ENCODE peak calls at places on chromosomes 1 and 21, in nine cellular contexts. W is cardiac muscle cell, Z is tibial artery, G is Caco-2, A is GM23338, M is heart right ventricle, Q is sigmoid colon, N is Peyer's patch, O is uterus. Y is an unnamed sample. For H3K36me3, the result is how much of the 10 kb centered on the place peaks cover.

GRCh38 chr1:241531195-241532172 is 694 bp upstream of the KMO start:
- DNase-seq in M (no peak), G (peak), W (peak), Z (no peak), N (no peak), Q (no peak), A (peak), O (no peak), Y (no peak)

GRCh38 chr1:229709620-229710019 is 83.6 kb downstream of the URB2 start:
- DNase-seq in W (no peak), Q (no peak), A (no peak), N (no peak), M (no peak), G (no peak), Z (no peak), O (no peak), Y (no peak)

GRCh38 chr1:57278558-57278957 is 145.3 kb downstream of the DAB1 start:
- DNase-seq in N (no peak), A (no peak), O (no peak), Z (no peak), Q (no peak), M (no peak), W (no peak), G (no peak), Y (no peak)

GRCh38 chr1:3000671-3001470 is 20.4 kb upstream of the ACTRT2 start:
- DNase-seq in A (no peak), Q (peak), M (no peak), Z (peak), W (no peak), N (no peak), G (no peak), O (no peak), Y (no peak)

GRCh38 chr21:42466700-42467612 is 29.1 kb downstream of the RSPH1 start:
- DNase-seq in Q (no peak), W (peak), G (peak), Z (peak), M (no peak), N (no peak), O (no peak), A (peak), Y (no peak)

GRCh38 chr21:42651515-42652401 is 1.7 kb upstream of the PDE9A start:
- DNase-seq in Q (no peak), A (no peak), O (no peak), N (no peak), Z (no peak), M (no peak), W (no peak), G (no peak), Y (no peak)

GRCh38 chr1:78176448-78176847 is 130.7 kb downstream of the GIPC2 start:
- DNase-seq in Q (peak), A (no peak), N (no peak), O (no peak), G (no peak), W (peak), Z (no peak), M (no peak), Y (no peak)

GRCh38 chr1:238777551-238777950 is 608.8 kb upstream of the CHRM3 start:
- DNase-seq in M (no peak), Q (no peak), G (no peak), W (no peak), N (no peak), A (no peak), O (no peak), Z (no peak), Y (no peak)

GRCh38 chr1:10537082-10537766 is 62.5 kb downstream of the PEX14 start:
- DNase-seq in W (no peak), Q (no peak), M (no peak), N (no peak), G (no peak), Z (no peak), A (no peak), O (no peak), Y (no peak)

GRCh38 chr1:115135681-115136080 is 46.4 kb upstream of the TSPAN2 start:
- DNase-seq in M (no peak), Z (no peak), Q (no peak), W (no peak), N (no peak), A (no peak), G (no peak), O (no peak), Y (no peak)

GRCh38 chr1:154765970-154766369 is 104.1 kb downstream of the KCNN3 start:
- DNase-seq in A (peak), Z (peak), W (peak), O (peak), M (no peak), G (peak), Q (peak), N (no peak), Y (peak)

GRCh38 chr1:47262787-47263413 is 30.9 kb upstream of the TAL1 start:
- DNase-seq in M (no peak), A (peak), Q (no peak), W (peak), G (peak), O (no peak), Z (no peak), N (no peak), Y (peak)

GRCh38 chr1:218568962-218569530 is 223.9 kb downstream of the TGFB2 start:
- DNase-seq in M (no peak), A (no peak), Q (no peak), N (no peak), O (no peak), G (no peak), W (no peak), Z (no peak), Y (no peak)

GRCh38 chr1:17119076-17119743 is at the start of gene PADI2:
- DNase-seq in N (peak), G (peak), A (peak), Q (no peak), W (peak), M (peak), O (no peak), Z (no peak), Y (peak)

GRCh38 chr1:238589843-238590435 is 699.2 kb upstream of the ZP4 start:
- DNase-seq in W (no peak), G (no peak), A (no peak), O (no peak), Z (no peak), M (no peak), Q (no peak), N (no peak), Y (no peak)

GRCh38 chr1:204084247-204084772 is 11.4 kb downstream of the SOX13 start:
- DNase-seq in N (no peak), A (peak), M (no peak), Q (peak), W (peak), Z (peak), G (peak), O (no peak), Y (no peak)

GRCh38 chr1:204085876-204086275 is 13.0 kb downstream of the SOX13 start:
- DNase-seq in M (no peak), G (no peak), W (no peak), N (no peak), O (no peak), Q (no peak), Z (peak), A (no peak), Y (no peak)

GRCh38 chr1:204081156-204081790 is 8.4 kb downstream of the SOX13 start:
- DNase-seq in Q (peak), M (no peak), A (no peak), O (peak), N (no peak), W (no peak), G (no peak), Z (no peak), Y (no peak)

GRCh38 chr1:204081791-204082513 is 9.0 kb downstream of the SOX13 start:
- DNase-seq in N (no peak), O (peak), W (no peak), G (no peak), A (no peak), M (no peak), Q (peak), Z (no peak), Y (no peak)

GRCh38 chr1:204083491-204083890 is 10.6 kb downstream of the SOX13 start:
- DNase-seq in G (no peak), W (no peak), O (no peak), N (no peak), Q (peak), Z (no peak), M (no peak), A (no peak), Y (no peak)
- TF ChIP-seq CTCF in G (no peak), W (no peak), O (no peak), N (no peak), Q (no peak), Z (no peak), M (no peak), A (no peak), Y (no peak)

DNA sequence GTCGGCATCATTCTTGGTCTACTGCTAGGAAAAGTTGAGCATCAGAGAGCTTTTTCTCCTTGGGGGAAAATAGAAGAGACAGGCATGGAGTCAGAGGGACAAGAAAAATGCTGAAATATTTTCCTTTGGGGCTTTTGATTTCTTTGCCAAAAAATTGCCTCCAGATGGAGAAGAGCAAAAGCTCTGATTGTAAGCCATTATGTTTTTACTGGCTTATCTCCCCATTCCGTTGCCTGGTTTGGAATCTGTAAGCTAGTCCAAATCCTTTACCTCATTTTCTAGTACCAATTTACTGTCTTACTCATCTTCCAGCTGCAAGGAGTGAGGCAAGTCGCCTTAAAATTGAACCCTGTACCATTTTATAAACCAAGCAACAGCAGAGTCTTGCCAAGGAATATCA is 23.3 kb upstream of the NBL1 start:
- DNase-seq in M (no peak), Z (no peak), Q (no peak), G (no peak), W (no peak), N (no peak), O (no peak), A (no peak), Y (no peak)
- H3K4me3 ChIP-seq in M (no peak), Z (no peak), Q (no peak), G (no peak), W (no peak), N (no peak), O (no peak), A (no peak), Y (no peak)

DNA sequence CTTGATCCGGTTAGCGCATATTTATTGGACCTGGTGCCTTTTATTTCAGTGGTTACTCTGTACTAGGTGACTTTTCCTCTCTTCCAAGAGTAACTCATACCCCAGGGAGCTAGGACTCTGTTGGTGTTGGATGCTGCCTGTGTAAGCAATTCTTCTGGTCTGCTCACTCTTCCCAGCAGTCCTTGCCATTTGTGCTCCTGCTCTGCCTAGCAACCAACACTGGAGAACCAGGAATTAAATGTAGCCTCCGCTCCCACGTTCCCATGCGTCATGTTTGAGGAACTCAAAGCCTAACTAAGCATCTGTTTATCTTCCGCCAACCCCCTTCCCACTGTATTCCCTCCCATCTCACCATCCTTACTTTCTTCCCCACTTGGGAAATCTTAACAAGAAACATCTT is 65.7 kb upstream of the RAVER2 start:
- DNase-seq in M (no peak), Z (no peak), W (no peak), N (no peak), G (no peak), A (no peak), Q (no peak), O (no peak), Y (no peak)
- H3K36me3 ChIP-seq in M (under half), Z (under half), W (half or more), N (under half), G (under half), A (half or more), Q (under half), O (under half), Y (under half)

GRCh38 chr1:117093870-117094621 is 27.5 kb downstream of the TRIM45 start:
- DNase-seq in N (no peak), A (peak), Q (no peak), Z (no peak), G (no peak), W (peak), M (no peak), O (peak), Y (peak)
- TF ChIP-seq CTCF in N (no peak), A (peak), Q (no peak), Z (peak), G (no peak), W (peak), M (no peak), O (peak), Y (peak)

GRCh38 chr21:45079351-45079750 is 5.0 kb downstream of the ADARB1 start:
- DNase-seq in Q (peak), N (no peak), M (no peak), A (no peak), O (no peak), G (no peak), W (no peak), Z (no peak), Y (no peak)
- H3K4me3 ChIP-seq in Q (no peak), N (no peak), M (no peak), A (no peak), O (no peak), G (no peak), W (no peak), Z (no peak), Y (no peak)

DNA sequence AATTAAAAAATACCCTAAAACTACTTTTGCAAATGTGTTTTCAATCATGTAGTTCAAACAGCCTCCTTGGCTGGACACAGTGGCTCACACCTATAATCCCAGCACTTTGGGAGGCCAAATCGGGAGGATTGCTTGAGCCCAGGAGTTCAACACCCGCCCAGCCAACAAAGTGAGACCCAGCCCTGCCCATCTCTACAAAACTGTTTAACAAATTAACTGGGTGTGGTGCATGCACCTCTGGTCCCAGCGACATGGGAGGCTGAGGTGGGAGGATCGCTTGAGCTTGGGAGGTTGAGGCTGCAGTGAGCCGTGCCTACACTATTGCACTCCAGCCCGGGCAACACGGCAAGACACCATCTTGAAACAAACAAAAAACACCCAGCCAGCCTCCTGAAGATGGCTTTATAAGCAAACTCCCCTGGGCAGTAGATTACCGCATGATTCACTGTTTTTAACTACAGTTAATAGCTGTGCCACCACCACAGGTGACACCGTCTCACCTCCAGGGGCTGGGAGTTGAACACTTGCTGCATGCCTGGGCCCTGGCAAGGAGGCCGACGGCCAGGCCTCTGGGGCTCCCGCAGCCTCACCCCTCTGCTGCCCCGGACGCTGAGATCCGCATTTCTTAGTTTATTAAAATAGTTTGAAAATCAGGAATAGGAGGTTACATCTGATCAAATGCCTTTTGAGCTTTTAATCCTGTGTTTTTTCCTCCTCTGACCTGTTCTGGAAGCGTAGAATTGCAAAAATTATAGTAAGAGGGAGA is 16.2 kb downstream of the PTTG1IP start:
- DNase-seq in N (no peak), A (no peak), G (no peak), O (no peak), W (no peak), M (no peak), Q (no peak), Z (no peak), Y (no peak)
- H3K36me3 ChIP-seq in N (half or more), A (under half), G (under half), O (under half), W (under half), M (under half), Q (under half), Z (half or more), Y (half or more)

DNA sequence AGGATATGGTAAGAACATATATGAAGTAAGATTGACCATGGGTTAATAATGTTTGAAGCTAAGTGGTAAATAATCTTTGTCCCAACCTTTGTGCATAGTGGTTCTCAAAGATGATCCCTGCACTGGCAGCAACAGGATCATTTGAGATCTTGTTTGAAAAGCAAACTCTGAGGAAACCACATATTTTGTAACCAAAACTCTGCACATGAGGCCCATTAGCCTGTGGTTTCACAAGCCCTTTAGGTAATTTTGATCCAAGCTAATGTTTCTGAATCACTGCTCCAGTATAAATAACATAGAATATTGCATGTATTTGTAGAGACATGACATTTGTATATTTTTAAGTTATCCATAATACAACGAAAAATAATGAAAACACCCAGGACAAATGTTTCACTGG is 147.9 kb upstream of the RGS18 start:
- DNase-seq in N (no peak), W (no peak), O (no peak), G (no peak), A (no peak), Q (no peak), Z (no peak), M (no peak), Y (no peak)
- TF ChIP-seq CTCF in N (no peak), W (no peak), O (no peak), G (no peak), A (no peak), Q (no peak), Z (no peak), M (no peak), Y (no peak)

Y was measured in BE2C.